ENCODE peak calls at places on chromosomes 13 and 19, in seven cellular contexts. One of them, this sample, is unnamed.
A peak's percentile ranks its signal among the peaks of the same experiment; 100 is the strongest.

GRCh38 chr13:28685114-28685513 is 26.2 kb downstream of the POMP start:
- DNase-seq in AG09319: no peak
- DNase-seq in AG08395: no peak
- DNase-seq in CD8-positive, alpha-beta memory T cell: no peak
- DNase-seq in NCI-H526 treated with DMSO at 0.1 percent for 48 hours: no peak
- DNase-seq in NB4: no peak
- DNase-seq in neuronal stem cell: no peak
- DNase-seq in this sample: no peak

GRCh38 chr13:40764587-40765403 is 6.2 kb downstream of the MRPS31 start:
- DNase-seq in AG09319: no peak
- DNase-seq in AG08395: no peak
- DNase-seq in CD8-positive, alpha-beta memory T cell: no peak
- DNase-seq in NCI-H526 treated with DMSO at 0.1 percent for 48 hours: no peak
- DNase-seq in NB4: no peak
- DNase-seq in neuronal stem cell: no peak
- DNase-seq in this sample: no peak

GRCh38 chr13:110445183-110445582 is 116.3 kb downstream of the RAB20 start:
- DNase-seq in AG09319: no peak
- DNase-seq in AG08395: no peak
- DNase-seq in CD8-positive, alpha-beta memory T cell: no peak
- DNase-seq in NCI-H526 treated with DMSO at 0.1 percent for 48 hours: no peak
- DNase-seq in NB4: peak; percentile 89
- DNase-seq in neuronal stem cell: no peak
- DNase-seq in this sample: peak; percentile 54

GRCh38 chr13:64234255-64234654 is 2818.6 kb upstream of the PCDH20 start:
- DNase-seq in AG09319: no peak
- DNase-seq in AG08395: no peak
- DNase-seq in CD8-positive, alpha-beta memory T cell: no peak
- DNase-seq in NCI-H526 treated with DMSO at 0.1 percent for 48 hours: no peak
- DNase-seq in NB4: no peak
- DNase-seq in neuronal stem cell: no peak
- DNase-seq in this sample: peak; percentile 73

GRCh38 chr19:45097450-45097775 is 4.4 kb downstream of the PPP1R37 start:
- DNase-seq in AG09319: no peak
- DNase-seq in AG08395: no peak
- DNase-seq in CD8-positive, alpha-beta memory T cell: no peak
- DNase-seq in NCI-H526 treated with DMSO at 0.1 percent for 48 hours: no peak
- DNase-seq in NB4: no peak
- DNase-seq in neuronal stem cell: no peak
- DNase-seq in this sample: no peak

GRCh38 chr13:98487016-98487415 is 89.9 kb downstream of the STK24 start:
- DNase-seq in AG09319: no peak
- DNase-seq in AG08395: no peak
- DNase-seq in CD8-positive, alpha-beta memory T cell: no peak
- DNase-seq in NCI-H526 treated with DMSO at 0.1 percent for 48 hours: no peak
- DNase-seq in NB4: no peak
- DNase-seq in neuronal stem cell: no peak
- DNase-seq in this sample: no peak

GRCh38 chr19:4620675-4621074 is 18.6 kb upstream of the TNFAIP8L1 start:
- DNase-seq in AG09319: no peak
- DNase-seq in AG08395: no peak
- DNase-seq in CD8-positive, alpha-beta memory T cell: no peak
- DNase-seq in NCI-H526 treated with DMSO at 0.1 percent for 48 hours: no peak
- DNase-seq in NB4: no peak
- DNase-seq in neuronal stem cell: no peak
- DNase-seq in this sample: no peak

GRCh38 chr13:36453518-36453917 is 21.2 kb downstream of the CCNA1 start:
- DNase-seq in AG09319: no peak
- DNase-seq in AG08395: no peak
- DNase-seq in CD8-positive, alpha-beta memory T cell: no peak
- DNase-seq in NCI-H526 treated with DMSO at 0.1 percent for 48 hours: no peak
- DNase-seq in NB4: peak; percentile 81
- DNase-seq in neuronal stem cell: no peak
- DNase-seq in this sample: no peak

GRCh38 chr19:14674764-14675163 is at the start of gene ADGRE3:
- DNase-seq in AG09319: no peak
- DNase-seq in AG08395: no peak
- DNase-seq in CD8-positive, alpha-beta memory T cell: no peak
- DNase-seq in NCI-H526 treated with DMSO at 0.1 percent for 48 hours: no peak
- DNase-seq in NB4: peak; percentile 91
- DNase-seq in neuronal stem cell: no peak
- DNase-seq in this sample: no peak

GRCh38 chr19:7909471-7910067 is 5.1 kb upstream of the TGFBR3L start:
- DNase-seq in AG09319: no peak
- DNase-seq in AG08395: no peak
- DNase-seq in CD8-positive, alpha-beta memory T cell: no peak
- DNase-seq in NCI-H526 treated with DMSO at 0.1 percent for 48 hours: no peak
- DNase-seq in NB4: no peak
- DNase-seq in neuronal stem cell: no peak
- DNase-seq in this sample: no peak

GRCh38 chr19:37691881-37692504 is 27.6 kb downstream of the ZNF607 start:
- DNase-seq in AG09319: peak; percentile 54
- DNase-seq in AG08395: peak; percentile 83
- DNase-seq in CD8-positive, alpha-beta memory T cell: peak; percentile 56
- DNase-seq in NCI-H526 treated with DMSO at 0.1 percent for 48 hours: no peak
- DNase-seq in NB4: peak; percentile 90
- DNase-seq in neuronal stem cell: peak; percentile 70
- DNase-seq in this sample: no peak

GRCh38 chr13:103948477-103948876 is 882.3 kb upstream of the SLC10A2 start:
- DNase-seq in AG09319: no peak
- DNase-seq in AG08395: no peak
- DNase-seq in CD8-positive, alpha-beta memory T cell: no peak
- DNase-seq in NCI-H526 treated with DMSO at 0.1 percent for 48 hours: no peak
- DNase-seq in NB4: no peak
- DNase-seq in neuronal stem cell: no peak
- DNase-seq in this sample: no peak

GRCh38 chr19:30165228-30165813 is 206.9 kb upstream of the ZNF536 start:
- DNase-seq in AG09319: no peak
- DNase-seq in AG08395: no peak
- DNase-seq in CD8-positive, alpha-beta memory T cell: no peak
- DNase-seq in NCI-H526 treated with DMSO at 0.1 percent for 48 hours: no peak
- DNase-seq in NB4: no peak
- DNase-seq in neuronal stem cell: no peak
- DNase-seq in this sample: no peak

GRCh38 chr19:16590876-16591802 is 18.9 kb upstream of the SLC35E1 start:
- DNase-seq in AG09319: no peak
- DNase-seq in AG08395: no peak
- DNase-seq in CD8-positive, alpha-beta memory T cell: no peak
- DNase-seq in NCI-H526 treated with DMSO at 0.1 percent for 48 hours: no peak
- DNase-seq in NB4: no peak
- DNase-seq in neuronal stem cell: no peak
- DNase-seq in this sample: no peak

GRCh38 chr13:21898990-21899389 is 228.1 kb downstream of the FGF9 start:
- DNase-seq in AG09319: no peak
- DNase-seq in AG08395: no peak
- DNase-seq in CD8-positive, alpha-beta memory T cell: no peak
- DNase-seq in NCI-H526 treated with DMSO at 0.1 percent for 48 hours: no peak
- DNase-seq in NB4: no peak
- DNase-seq in neuronal stem cell: no peak
- DNase-seq in this sample: no peak

GRCh38 chr19:13160557-13160956 is 10.3 kb downstream of the IER2 start:
- DNase-seq in AG09319: no peak
- DNase-seq in AG08395: peak; percentile 58
- DNase-seq in CD8-positive, alpha-beta memory T cell: no peak
- DNase-seq in NCI-H526 treated with DMSO at 0.1 percent for 48 hours: no peak
- DNase-seq in NB4: peak; percentile 42
- DNase-seq in neuronal stem cell: no peak
- DNase-seq in this sample: peak; percentile 54

GRCh38 chr13:67619987-67620386 is 389.9 kb upstream of the PCDH9 start:
- DNase-seq in AG09319: no peak
- DNase-seq in AG08395: peak; percentile 8
- DNase-seq in CD8-positive, alpha-beta memory T cell: no peak
- DNase-seq in NCI-H526 treated with DMSO at 0.1 percent for 48 hours: no peak
- DNase-seq in NB4: no peak
- DNase-seq in neuronal stem cell: no peak
- DNase-seq in this sample: peak; percentile 63

GRCh38 chr13:80131204-80131603 is 209.7 kb downstream of the SPRY2 start:
- DNase-seq in AG09319: no peak
- DNase-seq in AG08395: peak; percentile 58
- DNase-seq in CD8-positive, alpha-beta memory T cell: no peak
- DNase-seq in NCI-H526 treated with DMSO at 0.1 percent for 48 hours: no peak
- DNase-seq in NB4: peak; percentile 69
- DNase-seq in neuronal stem cell: no peak
- DNase-seq in this sample: peak; percentile 36

GRCh38 chr13:79799049-79799448 is 318.1 kb downstream of the NDFIP2 start:
- DNase-seq in AG09319: no peak
- DNase-seq in AG08395: peak; percentile 16
- DNase-seq in CD8-positive, alpha-beta memory T cell: no peak
- DNase-seq in NCI-H526 treated with DMSO at 0.1 percent for 48 hours: no peak
- DNase-seq in NB4: no peak
- DNase-seq in neuronal stem cell: no peak
- DNase-seq in this sample: no peak

GRCh38 chr19:12796146-12797071 is 5.1 kb downstream of the JUNB start:
- DNase-seq in AG09319: peak; percentile 47
- DNase-seq in AG08395: peak; percentile 66
- DNase-seq in CD8-positive, alpha-beta memory T cell: peak; percentile 57
- DNase-seq in NCI-H526 treated with DMSO at 0.1 percent for 48 hours: peak; percentile 52
- DNase-seq in NB4: peak; percentile 86
- DNase-seq in neuronal stem cell: peak; percentile 86
- DNase-seq in this sample: peak; percentile 71

GRCh38 chr13:112756967-112757758 is 67.3 kb downstream of the ATP11A start:
- DNase-seq in AG09319: no peak
- DNase-seq in AG08395: no peak
- DNase-seq in CD8-positive, alpha-beta memory T cell: no peak
- DNase-seq in NCI-H526 treated with DMSO at 0.1 percent for 48 hours: peak; percentile 78
- DNase-seq in NB4: no peak
- DNase-seq in neuronal stem cell: peak; percentile 36
- DNase-seq in this sample: no peak

GRCh38 chr19:45645631-45646344 is 6.6 kb upstream of the EML2 start:
- DNase-seq in AG09319: no peak
- DNase-seq in AG08395: peak; percentile 98
- DNase-seq in CD8-positive, alpha-beta memory T cell: peak; percentile 70
- DNase-seq in NCI-H526 treated with DMSO at 0.1 percent for 48 hours: peak; percentile 84
- DNase-seq in NB4: peak; percentile 85
- DNase-seq in neuronal stem cell: no peak
- DNase-seq in this sample: peak; percentile 77

GRCh38 chr13:49248433-49249002 is 793 bp downstream of the CDADC1 start:
- DNase-seq in AG09319: no peak
- DNase-seq in AG08395: peak; percentile 26
- DNase-seq in CD8-positive, alpha-beta memory T cell: peak; percentile 7
- DNase-seq in NCI-H526 treated with DMSO at 0.1 percent for 48 hours: no peak
- DNase-seq in NB4: no peak
- DNase-seq in neuronal stem cell: peak; percentile 21
- DNase-seq in this sample: no peak

GRCh38 chr13:40356011-40356410 is 310.4 kb downstream of the FOXO1 start:
- DNase-seq in AG09319: no peak
- DNase-seq in AG08395: no peak
- DNase-seq in CD8-positive, alpha-beta memory T cell: no peak
- DNase-seq in NCI-H526 treated with DMSO at 0.1 percent for 48 hours: no peak
- DNase-seq in NB4: no peak
- DNase-seq in neuronal stem cell: no peak
- DNase-seq in this sample: no peak

GRCh38 chr19:34432797-34433196 is 4.6 kb downstream of the UBA2 start:
- DNase-seq in AG09319: no peak
- DNase-seq in AG08395: no peak
- DNase-seq in CD8-positive, alpha-beta memory T cell: no peak
- DNase-seq in NCI-H526 treated with DMSO at 0.1 percent for 48 hours: no peak
- DNase-seq in NB4: no peak
- DNase-seq in neuronal stem cell: no peak
- DNase-seq in this sample: no peak

GRCh38 chr13:23953860-23954512 is 56.7 kb upstream of the C1QTNF9B start:
- DNase-seq in AG09319: no peak
- DNase-seq in AG08395: no peak
- DNase-seq in CD8-positive, alpha-beta memory T cell: no peak
- DNase-seq in NCI-H526 treated with DMSO at 0.1 percent for 48 hours: no peak
- DNase-seq in NB4: peak; percentile 60
- DNase-seq in neuronal stem cell: no peak
- DNase-seq in this sample: peak; percentile 98

GRCh38 chr13:53784331-53784730 is 755.7 kb downstream of the OLFM4 start:
- DNase-seq in AG09319: no peak
- DNase-seq in AG08395: no peak
- DNase-seq in CD8-positive, alpha-beta memory T cell: no peak
- DNase-seq in NCI-H526 treated with DMSO at 0.1 percent for 48 hours: no peak
- DNase-seq in NB4: no peak
- DNase-seq in neuronal stem cell: no peak
- DNase-seq in this sample: no peak

GRCh38 chr13:20101467-20102316 is 59.2 kb downstream of the GJA3 start:
- DNase-seq in AG09319: no peak
- DNase-seq in AG08395: no peak
- DNase-seq in CD8-positive, alpha-beta memory T cell: no peak
- DNase-seq in NCI-H526 treated with DMSO at 0.1 percent for 48 hours: no peak
- DNase-seq in NB4: no peak
- DNase-seq in neuronal stem cell: no peak
- DNase-seq in this sample: no peak

GRCh38 chr19:17243854-17244617 is 1.7 kb downstream of the NR2F6 start:
- DNase-seq in AG09319: no peak
- DNase-seq in AG08395: peak; percentile 65
- DNase-seq in CD8-positive, alpha-beta memory T cell: no peak
- DNase-seq in NCI-H526 treated with DMSO at 0.1 percent for 48 hours: no peak
- DNase-seq in NB4: no peak
- DNase-seq in neuronal stem cell: no peak
- DNase-seq in this sample: no peak

GRCh38 chr13:24746618-24747247 is 17.2 kb upstream of the RNF17 start:
- DNase-seq in AG09319: no peak
- DNase-seq in AG08395: no peak
- DNase-seq in CD8-positive, alpha-beta memory T cell: no peak
- DNase-seq in NCI-H526 treated with DMSO at 0.1 percent for 48 hours: no peak
- DNase-seq in NB4: peak; percentile 48
- DNase-seq in neuronal stem cell: peak; percentile 46
- DNase-seq in this sample: no peak

GRCh38 chr19:45117666-45118065 is 24.7 kb downstream of the PPP1R37 start:
- DNase-seq in AG09319: no peak
- DNase-seq in AG08395: no peak
- DNase-seq in CD8-positive, alpha-beta memory T cell: no peak
- DNase-seq in NCI-H526 treated with DMSO at 0.1 percent for 48 hours: peak; percentile 8
- DNase-seq in NB4: no peak
- DNase-seq in neuronal stem cell: no peak
- DNase-seq in this sample: no peak

GRCh38 chr13:63433546-63434150 is 2018.0 kb upstream of the PCDH20 start:
- DNase-seq in AG09319: no peak
- DNase-seq in AG08395: no peak
- DNase-seq in CD8-positive, alpha-beta memory T cell: no peak
- DNase-seq in NCI-H526 treated with DMSO at 0.1 percent for 48 hours: no peak
- DNase-seq in NB4: no peak
- DNase-seq in neuronal stem cell: no peak
- DNase-seq in this sample: peak; percentile 70

GRCh38 chr13:40776681-40777165 is 5.7 kb upstream of the MRPS31 start:
- DNase-seq in AG09319: no peak
- DNase-seq in AG08395: no peak
- DNase-seq in CD8-positive, alpha-beta memory T cell: peak; percentile 49
- DNase-seq in NCI-H526 treated with DMSO at 0.1 percent for 48 hours: no peak
- DNase-seq in NB4: peak; percentile 92
- DNase-seq in neuronal stem cell: no peak
- DNase-seq in this sample: peak; percentile 79

GRCh38 chr19:49932041-49932451 is 2.7 kb upstream of the NUP62 start:
- DNase-seq in AG09319: no peak
- DNase-seq in AG08395: no peak
- DNase-seq in CD8-positive, alpha-beta memory T cell: no peak
- DNase-seq in NCI-H526 treated with DMSO at 0.1 percent for 48 hours: no peak
- DNase-seq in NB4: no peak
- DNase-seq in neuronal stem cell: no peak
- DNase-seq in this sample: no peak

GRCh38 chr19:42421591-42422031 is 5.6 kb downstream of the LIPE start:
- DNase-seq in AG09319: no peak
- DNase-seq in AG08395: no peak
- DNase-seq in CD8-positive, alpha-beta memory T cell: no peak
- DNase-seq in NCI-H526 treated with DMSO at 0.1 percent for 48 hours: no peak
- DNase-seq in NB4: no peak
- DNase-seq in neuronal stem cell: no peak
- DNase-seq in this sample: no peak

GRCh38 chr13:98033277-98034247 is 80.1 kb downstream of the IPO5 start:
- DNase-seq in AG09319: peak; percentile 31
- DNase-seq in AG08395: peak; percentile 67
- DNase-seq in CD8-positive, alpha-beta memory T cell: no peak
- DNase-seq in NCI-H526 treated with DMSO at 0.1 percent for 48 hours: peak; percentile 82
- DNase-seq in NB4: peak; percentile 35
- DNase-seq in neuronal stem cell: peak; percentile 24
- DNase-seq in this sample: peak; percentile 34